ENCODE peak calls at places on chromosomes 11 and 22, in four cellular contexts. L, S, D and U are unnamed samples.

GRCh38 chr11:1085440-1086170 is 10.9 kb downstream of the MUC2 start:
- DNase-seq in S (no peak), D (no peak), L (no peak), U (no peak)

GRCh38 chr11:121340010-121340580 is 47.5 kb downstream of the SC5D start:
- DNase-seq in D (no peak), S (no peak), L (no peak), U (no peak)

GRCh38 chr11:76788661-76789442 is 5.7 kb downstream of the TSKU start:
- DNase-seq in S (no peak), L (no peak), D (no peak), U (no peak)

GRCh38 chr11:102139081-102139498 is 28.8 kb downstream of the YAP1 start:
- DNase-seq in D (no peak), S (no peak), L (no peak), U (no peak)

GRCh38 chr22:24184057-24184798 is 2.9 kb downstream of the SUSD2 start:
- DNase-seq in L (no peak), S (no peak), D (no peak), U (no peak)

GRCh38 chr11:18347471-18348125 is 25.2 kb downstream of the GTF2H1 start:
- DNase-seq in D (no peak), L (no peak), S (no peak), U (no peak)

GRCh38 chr11:119350302-119350701 is 3.8 kb upstream of the MFRP start:
- DNase-seq in D (no peak), S (no peak), L (no peak), U (no peak)

GRCh38 chr22:29043906-29044575 is 17.6 kb downstream of the C22orf31 start:
- DNase-seq in S (no peak), L (no peak), D (no peak), U (no peak)

GRCh38 chr11:121024989-121025388 is 1.1 kb downstream of the TBCEL start:
- DNase-seq in D (no peak), L (no peak), S (no peak), U (no peak)

GRCh38 chr11:74777877-74778276 is 29.2 kb downstream of the RNF169 start:
- DNase-seq in L (no peak), D (no peak), S (no peak), U (no peak)

GRCh38 chr11:105151936-105152554 is 12.5 kb upstream of the CARD18 start:
- DNase-seq in L (no peak), S (no peak), D (no peak), U (no peak)

GRCh38 chr11:16346975-16347374 is 9.4 kb downstream of the SOX6 start:
- DNase-seq in D (no peak), L (no peak), S (no peak), U (no peak)

GRCh38 chr11:100776212-100776896 is 89.3 kb downstream of the ARHGAP42 start:
- DNase-seq in D (no peak), S (no peak), L (no peak), U (no peak)

GRCh38 chr22:37166675-37167066 is 17.0 kb upstream of the IL2RB start:
- DNase-seq in D (peak), S (peak), L (peak), U (peak)

GRCh38 chr11:105144887-105145286 is 5.3 kb upstream of the CARD18 start:
- DNase-seq in L (no peak), S (no peak), D (no peak), U (no peak)

GRCh38 chr11:99154277-99154676 is 133.5 kb downstream of the CNTN5 start:
- DNase-seq in L (no peak), D (no peak), S (no peak), U (no peak)

GRCh38 chr11:64864473-64865285 is 13.7 kb downstream of the EHD1 start:
- DNase-seq in S (no peak), D (no peak), L (peak), U (no peak)

GRCh38 chr11:75161506-75161905 is 10.6 kb downstream of the SLCO2B1 start:
- DNase-seq in L (no peak), D (no peak), S (no peak), U (no peak)

GRCh38 chr22:24392218-24392931 is 35.0 kb upstream of the ADORA2A start:
- DNase-seq in L (no peak), D (no peak), S (no peak), U (peak)

GRCh38 chr11:2156416-2157182 is 4.4 kb downstream of the INS start:
- DNase-seq in L (peak), D (peak), S (peak), U (peak)

GRCh38 chr11:112318193-112318592 is 57.5 kb upstream of the PLET1 start:
- DNase-seq in S (no peak), L (no peak), D (no peak), U (no peak)

GRCh38 chr11:95330332-95330731 is 99.3 kb upstream of the SESN3 start:
- DNase-seq in L (no peak), S (no peak), D (no peak), U (no peak)

GRCh38 chr22:23306438-23306921 is 126.2 kb downstream of the BCR start:
- DNase-seq in S (no peak), L (no peak), D (no peak), U (no peak)